ENCODE peak calls at places on chromosomes 5 and 9, in five cellular contexts. One of them, this sample, is unnamed.

GRCh38 chr9:128719919-128720605 is 3.9 kb downstream of the ZDHHC12 start:
- DNase-seq in choroid plexus epithelial cell: no peak
- DNase-seq in MM.1S: no peak
- DNase-seq in fibroblast of pulmonary artery: no peak
- DNase-seq in GM20000: no peak
- DNase-seq in this sample: no peak

GRCh38 chr5:123454236-123454911 is 31.2 kb upstream of the CEP120 start:
- DNase-seq in choroid plexus epithelial cell: peak
- DNase-seq in MM.1S: no peak
- DNase-seq in fibroblast of pulmonary artery: peak
- DNase-seq in GM20000: no peak
- DNase-seq in this sample: no peak

GRCh38 chr5:10737880-10738279 is 23.2 kb downstream of the DAP start:
- DNase-seq in choroid plexus epithelial cell: no peak
- DNase-seq in MM.1S: no peak
- DNase-seq in fibroblast of pulmonary artery: no peak
- DNase-seq in GM20000: no peak
- DNase-seq in this sample: no peak

GRCh38 chr5:159555084-159555483 is 224.8 kb upstream of the IL12B start:
- DNase-seq in choroid plexus epithelial cell: no peak
- DNase-seq in MM.1S: no peak
- DNase-seq in fibroblast of pulmonary artery: no peak
- DNase-seq in GM20000: no peak
- DNase-seq in this sample: no peak

GRCh38 chr5:75381456-75381855 is 44.4 kb downstream of the HMGCR start:
- DNase-seq in choroid plexus epithelial cell: no peak
- DNase-seq in MM.1S: no peak
- DNase-seq in fibroblast of pulmonary artery: no peak
- DNase-seq in GM20000: no peak
- DNase-seq in this sample: no peak

GRCh38 chr5:76524872-76525271 is 98.3 kb downstream of the F2RL2 start:
- DNase-seq in choroid plexus epithelial cell: no peak
- DNase-seq in MM.1S: no peak
- DNase-seq in fibroblast of pulmonary artery: peak
- DNase-seq in GM20000: no peak
- DNase-seq in this sample: peak

GRCh38 chr5:90558344-90559192 is at the start of gene ADGRV1:
- DNase-seq in choroid plexus epithelial cell: peak
- DNase-seq in MM.1S: peak
- DNase-seq in fibroblast of pulmonary artery: peak
- DNase-seq in GM20000: peak
- DNase-seq in this sample: peak

GRCh38 chr9:69330580-69330979 is 5.6 kb downstream of the ENTREP1 start:
- DNase-seq in choroid plexus epithelial cell: no peak
- DNase-seq in MM.1S: no peak
- DNase-seq in fibroblast of pulmonary artery: no peak
- DNase-seq in GM20000: no peak
- DNase-seq in this sample: no peak

GRCh38 chr5:180159756-180160155 is 49.3 kb downstream of the RASGEF1C start:
- DNase-seq in choroid plexus epithelial cell: peak
- DNase-seq in MM.1S: no peak
- DNase-seq in fibroblast of pulmonary artery: no peak
- DNase-seq in GM20000: no peak
- DNase-seq in this sample: peak

DNA sequence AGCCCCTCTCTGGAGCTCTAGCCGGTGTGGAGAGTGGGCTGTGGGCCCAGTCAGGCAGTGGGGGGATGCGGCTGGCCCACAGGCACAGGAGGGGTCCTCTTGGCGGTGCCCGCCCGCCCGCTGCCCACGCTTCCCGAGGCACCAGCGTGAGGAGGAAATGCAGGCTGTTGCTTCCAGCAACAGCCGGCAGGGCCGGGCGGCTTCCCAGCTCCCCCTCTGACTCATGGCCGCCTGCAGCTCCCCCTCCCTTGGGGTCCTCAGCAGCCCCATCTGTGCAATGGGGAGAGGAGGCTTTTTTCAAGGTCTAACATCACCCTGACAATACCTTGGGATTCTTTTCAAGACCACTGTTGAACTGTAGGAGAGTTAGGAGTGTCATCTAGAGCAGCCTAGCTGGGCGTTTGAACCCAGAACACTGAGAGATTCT is 10.4 kb downstream of the CXXC5 start:
- DNase-seq in choroid plexus epithelial cell: no peak
- DNase-seq in MM.1S: no peak
- DNase-seq in fibroblast of pulmonary artery: no peak
- DNase-seq in GM20000: no peak
- DNase-seq in this sample: no peak
- TF ChIP-seq CTCF in choroid plexus epithelial cell: peak
- TF ChIP-seq CTCF in MM.1S: no peak
- TF ChIP-seq CTCF in fibroblast of pulmonary artery: no peak
- TF ChIP-seq CTCF in GM20000: no peak
- TF ChIP-seq CTCF in this sample: peak

DNA sequence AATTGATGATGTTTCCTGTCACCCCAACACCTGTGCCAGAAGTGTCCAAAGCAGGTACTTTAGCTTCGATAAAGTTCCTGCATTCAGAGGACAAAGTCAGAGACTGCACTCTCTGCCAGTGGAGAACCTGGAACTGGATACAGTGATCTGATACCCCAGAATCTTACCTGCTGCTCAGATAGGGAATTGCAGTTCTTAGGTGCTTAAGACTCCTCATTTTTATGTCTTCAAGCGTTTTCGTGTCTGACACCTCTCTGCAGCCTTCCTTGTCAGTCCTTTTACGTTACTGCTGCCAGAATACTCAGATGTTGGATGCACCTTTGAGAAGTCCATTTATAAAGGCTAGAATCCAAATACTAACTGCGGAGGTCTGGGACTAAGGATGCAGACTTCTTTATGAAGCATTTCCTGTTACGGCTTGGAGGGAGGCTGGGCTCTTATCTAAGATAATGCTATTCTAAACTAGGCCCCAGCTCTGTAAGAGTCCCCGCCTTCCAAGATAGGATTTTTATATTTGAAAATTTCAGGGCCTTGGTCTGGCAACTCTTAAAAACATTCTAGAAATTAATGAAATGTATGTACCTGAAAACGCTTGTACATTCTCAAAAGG is 1.9 kb downstream of the ISOC1 start:
- DNase-seq in choroid plexus epithelial cell: no peak
- DNase-seq in MM.1S: no peak
- DNase-seq in fibroblast of pulmonary artery: peak
- DNase-seq in GM20000: no peak
- DNase-seq in this sample: no peak
- TF ChIP-seq CTCF in choroid plexus epithelial cell: no peak
- TF ChIP-seq CTCF in MM.1S: no peak
- TF ChIP-seq CTCF in fibroblast of pulmonary artery: peak
- TF ChIP-seq CTCF in GM20000: no peak
- TF ChIP-seq CTCF in this sample: no peak

GRCh38 chr9:2083552-2083951 is 68.4 kb downstream of the SMARCA2 start:
- DNase-seq in choroid plexus epithelial cell: no peak
- DNase-seq in MM.1S: no peak
- DNase-seq in fibroblast of pulmonary artery: no peak
- DNase-seq in GM20000: no peak
- DNase-seq in this sample: no peak
- TF ChIP-seq CTCF in choroid plexus epithelial cell: no peak
- TF ChIP-seq CTCF in MM.1S: no peak
- TF ChIP-seq CTCF in fibroblast of pulmonary artery: no peak
- TF ChIP-seq CTCF in GM20000: no peak
- TF ChIP-seq CTCF in this sample: no peak

GRCh38 chr9:93422987-93423386 is 28.5 kb upstream of the FAM120A start:
- DNase-seq in choroid plexus epithelial cell: no peak
- DNase-seq in MM.1S: no peak
- DNase-seq in fibroblast of pulmonary artery: no peak
- DNase-seq in GM20000: no peak
- DNase-seq in this sample: no peak

GRCh38 chr9:93432964-93433363 is 18.5 kb upstream of the FAM120A start:
- DNase-seq in choroid plexus epithelial cell: no peak
- DNase-seq in MM.1S: no peak
- DNase-seq in fibroblast of pulmonary artery: no peak
- DNase-seq in GM20000: no peak
- DNase-seq in this sample: no peak

GRCh38 chr9:93431498-93432105 is 19.9 kb upstream of the FAM120A start:
- DNase-seq in choroid plexus epithelial cell: no peak
- DNase-seq in MM.1S: no peak
- DNase-seq in fibroblast of pulmonary artery: no peak
- DNase-seq in GM20000: no peak
- DNase-seq in this sample: no peak

GRCh38 chr9:93427655-93428379 is 23.7 kb upstream of the FAM120A start:
- DNase-seq in choroid plexus epithelial cell: no peak
- DNase-seq in MM.1S: no peak
- DNase-seq in fibroblast of pulmonary artery: no peak
- DNase-seq in GM20000: no peak
- DNase-seq in this sample: no peak
- TF ChIP-seq CTCF in choroid plexus epithelial cell: peak
- TF ChIP-seq CTCF in MM.1S: peak
- TF ChIP-seq CTCF in fibroblast of pulmonary artery: peak
- TF ChIP-seq CTCF in GM20000: peak
- TF ChIP-seq CTCF in this sample: no peak